ENCODE peak calls at places on chromosomes 6 and 20, in eight cellular contexts. B is T-cell, F is choroid plexus epithelial cell, M is T-helper 1 cell, V is NCI-H774, Y is tibial artery, P is SK-N-SH, A is SHP77. D is an unnamed sample.

GRCh38 chr6:32095338-32096086 is 13.6 kb downstream of the TNXB start:
- DNase-seq in M (no peak), F (no peak), B (no peak), Y (no peak), P (peak; percentile 64), V (no peak), A (no peak), D (no peak)

GRCh38 chr6:166556871-166557322 is 29.6 kb downstream of the RAMACL start:
- DNase-seq in V (peak; percentile 82), M (no peak), Y (peak; percentile 96), F (peak; percentile 58), A (peak; percentile 74), P (no peak), B (no peak), D (no peak)

GRCh38 chr6:75619230-75619899 is 17.7 kb downstream of the SENP6 start:
- DNase-seq in V (no peak), A (no peak), P (no peak), F (no peak), B (no peak), Y (no peak), M (no peak), D (no peak)

GRCh38 chr6:44133003-44133931 is 5.9 kb downstream of the TMEM63B start:
- DNase-seq in B (no peak), F (peak; percentile 65), P (peak; percentile 94), Y (no peak), A (peak; percentile 57), V (peak; percentile 38), M (no peak), D (no peak)

GRCh38 chr6:41715779-41716515 is 19.5 kb downstream of the TFEB start:
- DNase-seq in A (no peak), M (no peak), F (no peak), P (no peak), B (no peak), Y (no peak), V (no peak), D (no peak)

GRCh38 chr6:21842875-21843274 is 249.3 kb downstream of the SOX4 start:
- DNase-seq in P (no peak), Y (no peak), A (peak; percentile 25), B (no peak), M (no peak), F (no peak), V (peak; percentile 41), D (no peak)

GRCh38 chr20:38125157-38126056 is 39.7 kb downstream of the TGM2 start:
- DNase-seq in Y (peak; percentile 97), M (no peak), A (peak; percentile 92), P (no peak), V (peak; percentile 96), F (peak; percentile 90), B (no peak), D (no peak)

GRCh38 chr6:132733814-132734213 is 20.0 kb upstream of the VNN1 start:
- DNase-seq in Y (no peak), V (no peak), A (no peak), M (no peak), B (no peak), P (no peak), F (no peak), D (no peak)

GRCh38 chr6:16473184-16473907 is 235.0 kb downstream of the GMPR start:
- DNase-seq in B (no peak), M (no peak), V (no peak), P (no peak), F (no peak), A (no peak), Y (no peak), D (no peak)

GRCh38 chr6:99846021-99846420 is 148.0 kb downstream of the MCHR2 start:
- DNase-seq in A (no peak), Y (no peak), P (no peak), V (no peak), F (no peak), M (no peak), B (no peak), D (no peak)

GRCh38 chr20:49811825-49812462 is 684 bp upstream of the SLC9A8 start:
- DNase-seq in M (no peak), F (no peak), A (no peak), P (peak; percentile 14), B (no peak), V (no peak), Y (no peak), D (no peak)

GRCh38 chr6:131754088-131754487 is 43.3 kb upstream of the CTAGE9 start:
- DNase-seq in M (no peak), A (no peak), F (no peak), B (no peak), V (no peak), P (no peak), Y (no peak), D (no peak)

GRCh38 chr6:105077592-105078463 is 102.0 kb downstream of the POPDC3 start:
- DNase-seq in B (no peak), A (peak; percentile 7), V (peak; percentile 63), Y (no peak), M (no peak), F (peak; percentile 74), P (peak; percentile 31), D (no peak)